ENCODE peak calls at places on chromosomes 7 and 10, in nine cellular contexts. G is endothelial cell; I is CD4-positive, alpha-beta T cell; H is non-pigmented ciliary epithelial cell; X is heart left ventricle; P is heart right ventricle; T is LoVo; D is stimulated activated naive CD8-positive, alpha-beta T cell treated with anti-CD3 and anti-CD28 coated beads, Interleukin-15, Interleukin-2, amounts not matched to agents 100 U/mL and 50 U/mL, for 24 hours; S is stimulated activated CD4-positive, alpha-beta T cell treated with anti-CD3 and anti-CD28 coated beads, TNF-alpha, amount 100 ng/mL, for 24 hours. F is an unnamed sample.

GRCh38 chr7:152521420-152522337 is 85.9 kb upstream of the KMT2C start:
- DNase-seq in G (no peak), I (no peak), H (no peak), X (no peak), P (no peak), T (peak; percentile 77), D (no peak), S (no peak), F (no peak)

GRCh38 chr10:60868946-60869345 is 75.0 kb downstream of the RHOBTB1 start:
- DNase-seq in G (no peak), I (no peak), H (no peak), X (no peak), P (no peak), T (no peak), D (no peak), S (no peak), F (no peak)

GRCh38 chr7:25686493-25686892 is 458.2 kb upstream of the NPVF start:
- DNase-seq in G (no peak), I (no peak), H (no peak), X (no peak), P (no peak), T (no peak), D (no peak), S (no peak), F (no peak)

GRCh38 chr10:89867964-89868363 is 166.6 kb downstream of the KIF20B start:
- DNase-seq in G (no peak), I (no peak), H (peak; percentile 23), X (no peak), P (no peak), T (no peak), D (no peak), S (no peak), F (no peak)

GRCh38 chr7:2775376-2775775 is 68.7 kb downstream of the GNA12 start:
- DNase-seq in G (no peak), I (no peak), H (no peak), X (no peak), P (no peak), T (no peak), D (no peak), S (no peak), F (no peak)

GRCh38 chr10:17101257-17101909 is 28.2 kb downstream of the CUBN start:
- DNase-seq in G (no peak), I (no peak), H (no peak), X (no peak), P (no peak), T (peak; percentile 43), D (no peak), S (no peak), F (no peak)

GRCh38 chr7:149719912-149720335 is 53.5 kb downstream of the ZNF467 start:
- DNase-seq in G (no peak), I (no peak), H (no peak), X (peak; percentile 62), P (no peak), T (no peak), D (no peak), S (no peak), F (no peak)

GRCh38 chr10:110163841-110164240 is 43.6 kb upstream of the MXI1 start:
- DNase-seq in G (no peak), I (no peak), H (no peak), X (no peak), P (no peak), T (no peak), D (no peak), S (no peak), F (no peak)

GRCh38 chr7:91165846-91166230 is 98.4 kb upstream of the FZD1 start:
- DNase-seq in G (no peak), I (no peak), H (no peak), X (no peak), P (no peak), T (no peak), D (no peak), S (no peak), F (no peak)

GRCh38 chr10:133087679-133088523 is at the start of gene ADGRA1:
- DNase-seq in G (no peak), I (no peak), H (no peak), X (no peak), P (no peak), T (no peak), D (peak; percentile 13), S (no peak), F (no peak)

GRCh38 chr7:57425969-57426628 is 23.9 kb upstream of the ZNF716 start:
- DNase-seq in G (no peak), I (no peak), H (no peak), X (no peak), P (no peak), T (no peak), D (no peak), S (no peak), F (no peak)

GRCh38 chr10:131195116-131195515 is 116.4 kb downstream of the TCERG1L start:
- DNase-seq in G (no peak), I (no peak), H (no peak), X (no peak), P (no peak), T (no peak), D (no peak), S (no peak), F (no peak)

GRCh38 chr10:78892383-78893191 is 176.2 kb upstream of the ZMIZ1 start:
- DNase-seq in G (no peak), I (no peak), H (no peak), X (no peak), P (no peak), T (no peak), D (no peak), S (no peak), F (no peak)

GRCh38 chr10:15440204-15440711 is 69.2 kb upstream of the FAM171A1 start:
- DNase-seq in G (no peak), I (no peak), H (no peak), X (no peak), P (no peak), T (no peak), D (no peak), S (no peak), F (no peak)